ENCODE peak calls at places on chromosomes 1 and 21, in five cellular contexts. K is GM12878, J is IMR-90, C is K562, D is HepG2. B is an unnamed sample.

GRCh38 chr1:174580801-174581200 is 133.0 kb downstream of the GPR52 start:
- DNase-seq in J (no peak), C (no peak), K (no peak), D (no peak), B (no peak)

GRCh38 chr1:183841550-183841949 is 36.6 kb downstream of the RGL1 start:
- DNase-seq in K (peak; percentile 62), D (no peak), C (no peak), J (peak; percentile 25), B (no peak)

GRCh38 chr1:200510228-200510623 is 100.4 kb upstream of the ZNF281 start:
- DNase-seq in D (peak; percentile 78), C (peak; percentile 88), K (peak; percentile 39), J (peak; percentile 88), B (peak; percentile 79)

GRCh38 chr1:234842726-234843641 is 233.0 kb upstream of the IRF2BP2 start:
- DNase-seq in D (no peak), J (peak; percentile 27), K (peak; percentile 95), C (peak; percentile 52), B (peak; percentile 37)

GRCh38 chr1:179955731-179956130 is 1.1 kb downstream of the CEP350 start:
- DNase-seq in K (no peak), D (no peak), C (no peak), J (no peak), B (no peak)

GRCh38 chr1:94440088-94440487 is 21.9 kb downstream of the ABCD3 start:
- DNase-seq in J (no peak), D (no peak), C (peak; percentile 17), K (no peak), B (no peak)

GRCh38 chr1:59142663-59143487 is 154.0 kb upstream of the FGGY start:
- DNase-seq in K (no peak), J (peak; percentile 98), C (no peak), D (peak; percentile 72), B (no peak)

GRCh38 chr1:174445817-174446216 is 1.9 kb upstream of the GPR52 start:
- DNase-seq in K (no peak), J (no peak), D (no peak), C (no peak), B (no peak)

GRCh38 chr1:236451796-236452373 is 57.8 kb downstream of the EDARADD start:
- DNase-seq in D (peak; percentile 28), K (no peak), J (no peak), C (peak; percentile 74), B (peak; percentile 40)

GRCh38 chr1:32753532-32754281 is 51.1 kb upstream of the SYNC start:
- DNase-seq in J (peak; percentile 48), K (no peak), D (no peak), C (peak; percentile 99), B (peak; percentile 100)

GRCh38 chr21:36478207-36478701 is 1.7 kb downstream of the CLDN14 start:
- DNase-seq in D (no peak), J (peak; percentile 88), C (no peak), K (no peak), B (no peak)

GRCh38 chr21:46003575-46004007 is 22.0 kb downstream of the COL6A1 start:
- DNase-seq in J (no peak), K (no peak), C (no peak), D (no peak), B (no peak)

GRCh38 chr1:100927276-100927675 is 31.4 kb downstream of the SLC30A7 start:
- DNase-seq in D (no peak), J (no peak), C (no peak), K (no peak), B (no peak)

GRCh38 chr1:51776408-51776807 is 102.1 kb downstream of the NRDC start:
- DNase-seq in C (no peak), D (no peak), K (peak; percentile 26), J (no peak), B (no peak)

GRCh38 chr1:66733348-66734017 is 18.8 kb upstream of the DYNLT5 start:
- DNase-seq in K (no peak), J (no peak), D (no peak), C (no peak), B (no peak)

GRCh38 chr1:203320546-203321272 is 15.4 kb downstream of the BTG2 start:
- DNase-seq in K (no peak), C (peak; percentile 62), D (no peak), J (peak; percentile 63), B (no peak)

GRCh38 chr21:20519076-20519475 is 479.1 kb upstream of the NCAM2 start:
- DNase-seq in J (no peak), D (no peak), C (no peak), K (no peak), B (no peak)

GRCh38 chr1:76763678-76764077 is 103.6 kb upstream of the ST6GALNAC5 start:
- DNase-seq in J (no peak), K (no peak), D (no peak), C (no peak), B (no peak)

GRCh38 chr1:119815361-119815760 is 4.1 kb upstream of the REG4 start:
- DNase-seq in D (no peak), J (peak; percentile 75), C (no peak), K (no peak), B (no peak)

GRCh38 chr1:217393901-217394300 is 237.0 kb downstream of the GPATCH2 start:
- DNase-seq in J (no peak), C (no peak), K (no peak), D (no peak), B (no peak)

GRCh38 chr1:100497796-100498195 is 40.1 kb upstream of the GPR88 start:
- DNase-seq in K (no peak), J (no peak), C (no peak), D (no peak), B (no peak)

GRCh38 chr1:166626711-166627110 is 212.6 kb upstream of the POGK start:
- DNase-seq in J (no peak), K (no peak), D (no peak), C (no peak), B (no peak)

GRCh38 chr1:197859024-197859423 is 43.4 kb upstream of the C1orf53 start:
- DNase-seq in K (no peak), D (no peak), J (no peak), C (no peak), B (no peak)

GRCh38 chr1:176241385-176242015 is 34.4 kb upstream of the COP1 start:
- DNase-seq in J (peak; percentile 95), K (no peak), D (no peak), C (no peak), B (no peak)

GRCh38 chr1:88877911-88878310 is 13.5 kb downstream of the GTF2B start:
- DNase-seq in J (no peak), D (no peak), C (no peak), K (no peak), B (no peak)

GRCh38 chr1:88875595-88875994 is 15.8 kb downstream of the GTF2B start:
- DNase-seq in K (no peak), D (no peak), J (no peak), C (no peak), B (no peak)

GRCh38 chr1:88878731-88879130 is 12.6 kb downstream of the GTF2B start:
- DNase-seq in C (no peak), J (peak; percentile 31), D (no peak), K (no peak), B (no peak)

GRCh38 chr1:88876573-88877335 is 14.6 kb downstream of the GTF2B start:
- DNase-seq in D (no peak), J (peak; percentile 45), C (no peak), K (no peak), B (no peak)

GRCh38 chr1:88877382-88877825 is 14.0 kb downstream of the GTF2B start:
- DNase-seq in K (no peak), C (no peak), D (peak; percentile 24), J (peak; percentile 61), B (peak; percentile 23)
- TF ChIP-seq MXI1 in K (no peak), C (no peak), D (no peak), J (no peak), B (no peak)

DNA sequence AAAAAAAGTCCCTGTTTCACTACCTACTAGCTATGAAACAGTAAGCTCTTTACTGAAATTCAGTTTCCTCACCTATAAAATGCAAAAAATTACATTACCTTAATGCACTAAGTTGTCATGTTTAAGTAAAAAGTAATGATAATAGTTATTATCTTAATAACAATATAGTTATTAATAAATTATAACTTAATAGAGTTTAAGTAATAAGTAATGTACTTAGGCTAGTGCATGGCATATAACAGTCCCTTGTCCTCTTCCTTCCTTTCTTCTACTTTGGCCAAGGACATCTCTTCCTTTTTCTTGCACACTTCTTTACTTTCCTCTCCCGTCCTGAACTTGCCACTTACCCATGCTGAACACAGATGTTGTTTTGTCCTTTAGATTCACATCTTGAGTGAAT is 9.0 kb downstream of the TMEM200B start:
- DNase-seq in K (no peak), C (no peak), J (no peak), D (no peak), B (no peak)
- H3K36me3 ChIP-seq in K (peaks cover 5% of the 10 kb centered on the region), C (peaks cover 84% of the 10 kb centered on the region), J (no peaks in the 10 kb centered on the region), D (peaks cover 20% of the 10 kb centered on the region), B (no peaks in the 10 kb centered on the region)

DNA sequence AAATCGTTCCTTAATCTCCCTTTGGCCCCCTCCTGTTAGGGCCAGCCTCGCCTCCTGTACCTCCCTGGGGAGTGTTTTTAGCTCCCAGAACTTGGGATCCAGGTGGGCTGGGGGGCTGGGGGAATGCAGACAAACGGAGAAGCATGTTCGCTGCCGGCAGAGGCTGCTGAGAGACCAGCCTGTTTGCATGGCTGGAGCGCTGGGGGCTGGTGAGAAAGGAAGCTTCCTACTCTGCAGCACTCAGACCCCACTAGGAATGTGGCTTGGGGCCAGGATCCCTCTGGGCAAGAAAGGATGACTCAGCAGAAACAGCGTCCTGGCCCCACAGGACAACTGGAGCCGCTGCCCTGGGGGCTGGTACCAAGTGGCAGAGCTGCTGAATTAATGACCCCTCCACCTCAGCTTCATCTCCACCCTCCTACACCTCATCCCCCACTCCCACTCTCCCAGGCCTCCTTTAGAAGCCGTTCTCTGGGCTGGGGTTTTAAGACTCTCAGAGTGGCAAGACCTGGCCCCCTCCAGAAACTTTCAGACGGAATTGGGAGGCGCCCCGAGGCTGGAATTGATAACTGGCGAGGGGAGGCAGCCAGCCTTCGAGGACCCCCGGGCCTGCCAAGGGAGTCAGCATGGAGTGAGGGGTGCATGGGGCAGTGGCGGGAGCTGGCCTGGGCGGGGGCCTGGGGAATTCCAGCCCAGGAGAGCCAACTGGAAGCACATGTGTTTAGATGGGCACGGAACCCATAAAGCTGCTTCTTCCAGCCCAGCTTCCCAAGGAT is 28.5 kb upstream of the EPS8L3 start:
- DNase-seq in J (peak; percentile 93), D (peak; percentile 75), C (peak; percentile 83), K (no peak), B (peak; percentile 77)
- TF ChIP-seq MXI1 in J (no peak), D (no peak), C (no peak), K (no peak), B (no peak)

DNA sequence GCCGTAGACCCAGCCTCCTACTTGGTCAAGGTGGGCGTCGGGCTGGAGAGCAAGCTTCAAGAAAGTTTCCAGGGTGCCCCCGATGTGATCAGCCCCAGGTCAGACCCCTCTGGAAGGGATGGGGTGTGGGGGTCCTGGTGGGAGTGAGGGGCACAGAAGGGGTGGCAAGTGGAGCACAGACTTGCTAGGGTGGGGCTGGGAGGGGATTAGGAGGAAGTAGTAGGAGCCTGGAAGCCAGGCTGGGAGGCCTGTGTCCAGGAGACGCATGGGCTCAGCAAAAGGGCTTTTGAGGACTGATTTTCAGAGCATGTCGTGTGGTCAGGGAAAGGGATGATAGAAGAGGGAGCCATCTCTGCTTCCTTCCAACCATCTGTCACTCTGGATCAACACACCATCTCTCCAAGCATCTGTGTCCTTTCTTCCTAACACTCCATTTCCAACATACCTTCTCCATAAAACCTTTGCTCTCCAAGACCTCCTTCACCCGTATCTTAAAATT is 8.5 kb downstream of the TRIM46 start:
- DNase-seq in D (no peak), C (no peak), K (no peak), J (no peak), B (no peak)
- H3K36me3 ChIP-seq in D (no peaks in the 10 kb centered on the region), C (no peaks in the 10 kb centered on the region), K (no peaks in the 10 kb centered on the region), J (peaks cover 41% of the 10 kb centered on the region), B (peaks cover 18% of the 10 kb centered on the region)